ENCODE peak calls at places on chromosome 15, in eight cellular contexts. V, F, P, I, W, Z, Q and S are unnamed samples.

GRCh38 chr15:23566070-23567050 is 886 bp downstream of the MKRN3 start:
- DNase-seq in W (peak), Z (no peak), P (no peak), I (no peak), V (no peak), Q (no peak), F (no peak), S (no peak)

GRCh38 chr15:27655063-27655462 is 444.1 kb downstream of the OCA2 start:
- DNase-seq in V (no peak), P (no peak), W (no peak), Z (no peak), F (no peak), I (no peak), Q (no peak), S (no peak)

GRCh38 chr15:42137461-42138261 is 18.8 kb downstream of the PLA2G4F start:
- DNase-seq in I (peak), F (peak), P (peak), Z (peak), Q (peak), V (peak), W (peak), S (peak)

GRCh38 chr15:78368671-78369070 is 28.5 kb downstream of the CRABP1 start:
- DNase-seq in F (no peak), Q (no peak), V (no peak), P (no peak), I (no peak), Z (no peak), W (no peak), S (no peak)

GRCh38 chr15:32993285-32993684 is 201.2 kb downstream of the FMN1 start:
- DNase-seq in F (no peak), Z (peak), W (peak), V (no peak), Q (no peak), I (peak), P (peak), S (no peak)

GRCh38 chr15:26974120-26974780 is 3.3 kb downstream of the GABRG3 start:
- DNase-seq in F (peak), W (peak), I (no peak), P (peak), Z (peak), V (no peak), Q (no peak), S (no peak)

GRCh38 chr15:90376789-90377188 is 11.3 kb upstream of the IQGAP1 start:
- DNase-seq in Z (no peak), I (peak), F (peak), P (peak), V (no peak), W (no peak), Q (no peak), S (no peak)

GRCh38 chr15:41894791-41895463 is 1.1 kb upstream of the SPTBN5 start:
- DNase-seq in I (peak), Z (peak), F (no peak), V (peak), W (peak), P (no peak), Q (peak), S (peak)

GRCh38 chr15:90009301-90010063 is 8.4 kb downstream of the ZNF710 start:
- DNase-seq in W (no peak), P (no peak), V (no peak), Q (no peak), Z (no peak), F (no peak), I (no peak), S (no peak)

GRCh38 chr15:88428805-88429605 is 38.2 kb downstream of the MRPL46 start:
- DNase-seq in V (no peak), P (no peak), I (no peak), F (no peak), Z (no peak), Q (no peak), W (no peak), S (no peak)

GRCh38 chr15:88894819-88895767 is at the start of gene HAPLN3:
- DNase-seq in V (no peak), W (peak), P (no peak), Z (peak), Q (no peak), F (peak), I (peak), S (no peak)

DNA sequence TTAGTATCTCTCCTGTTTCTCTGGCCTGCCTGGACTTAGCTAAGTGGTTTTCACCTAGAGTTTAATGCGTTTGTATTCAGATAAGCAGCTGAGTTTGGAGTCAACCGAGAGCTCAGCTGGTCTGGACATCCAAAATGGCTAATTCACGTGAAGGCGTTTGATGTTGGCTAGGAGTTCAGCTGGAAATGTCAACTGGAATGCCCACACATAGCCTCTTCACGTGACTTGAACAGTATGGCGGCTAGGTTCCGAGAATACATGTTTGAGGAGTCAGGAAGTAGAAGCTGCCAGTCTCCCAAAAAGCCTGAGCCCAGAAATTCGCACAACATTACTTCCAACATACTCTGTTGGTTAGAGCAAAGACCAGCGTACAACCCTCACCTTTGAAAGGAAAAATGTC is 2.2 kb downstream of the USP8 start:
- DNase-seq in V (no peak), I (no peak), P (no peak), W (no peak), Q (no peak), Z (no peak), F (no peak), S (no peak)
- H3K4me3 ChIP-seq in V (no peak), I (no peak), P (no peak), W (no peak), Q (no peak), Z (no peak), F (no peak), S (peak)

GRCh38 chr15:31352911-31353811 is 26.5 kb downstream of the KLF13 start:
- DNase-seq in V (peak), Z (peak), P (peak), W (peak), F (peak), I (peak), Q (no peak), S (no peak)
- TF ChIP-seq CTCF in V (no peak), Z (no peak), P (peak), W (no peak), F (peak), I (no peak), Q (no peak), S (no peak)

GRCh38 chr15:43515731-43516130 is 1.7 kb upstream of the MAP1A start:
- DNase-seq in Q (no peak), I (no peak), V (no peak), F (no peak), Z (no peak), P (no peak), W (no peak), S (no peak)
- H3K4me3 ChIP-seq in Q (no peak), I (no peak), V (no peak), F (no peak), Z (no peak), P (no peak), W (no peak), S (no peak)

DNA sequence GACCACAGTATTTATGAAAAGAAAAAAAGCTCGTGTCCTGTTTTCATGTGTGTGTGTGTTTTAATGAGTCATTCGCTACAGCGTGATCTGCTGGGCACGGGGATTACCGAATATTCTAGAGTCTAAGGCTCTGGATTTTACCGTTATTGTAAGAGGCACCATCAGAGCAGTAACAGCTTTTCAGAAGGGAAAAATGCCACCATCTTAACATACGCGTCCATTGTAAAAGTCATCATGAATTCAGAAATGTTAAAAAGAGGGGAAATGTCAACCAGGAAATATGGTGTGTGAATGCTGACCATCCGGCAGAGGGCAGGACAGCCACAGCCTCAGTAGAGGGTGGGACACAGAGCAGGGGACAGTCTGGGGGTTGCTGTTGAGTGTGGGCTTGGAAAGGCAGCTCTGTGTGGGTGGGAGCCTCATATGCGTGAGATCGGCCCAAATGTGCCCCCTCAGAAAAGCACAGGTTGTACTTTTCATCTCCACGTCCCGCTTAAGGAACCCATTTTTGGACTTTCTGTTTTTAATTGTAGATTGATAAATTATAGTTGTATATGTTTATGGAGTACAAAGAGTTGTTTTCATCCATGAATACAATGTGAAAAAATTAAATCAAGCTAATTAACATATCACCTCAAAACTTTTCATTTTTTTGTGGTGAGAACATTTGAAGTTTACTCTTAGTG is 69.6 kb downstream of the ASB7 start:
- DNase-seq in Q (no peak), P (peak), F (no peak), I (no peak), V (no peak), Z (peak), W (peak), S (no peak)
- TF ChIP-seq CTCF in Q (no peak), P (peak), F (peak), I (no peak), V (peak), Z (peak), W (peak), S (peak)

DNA sequence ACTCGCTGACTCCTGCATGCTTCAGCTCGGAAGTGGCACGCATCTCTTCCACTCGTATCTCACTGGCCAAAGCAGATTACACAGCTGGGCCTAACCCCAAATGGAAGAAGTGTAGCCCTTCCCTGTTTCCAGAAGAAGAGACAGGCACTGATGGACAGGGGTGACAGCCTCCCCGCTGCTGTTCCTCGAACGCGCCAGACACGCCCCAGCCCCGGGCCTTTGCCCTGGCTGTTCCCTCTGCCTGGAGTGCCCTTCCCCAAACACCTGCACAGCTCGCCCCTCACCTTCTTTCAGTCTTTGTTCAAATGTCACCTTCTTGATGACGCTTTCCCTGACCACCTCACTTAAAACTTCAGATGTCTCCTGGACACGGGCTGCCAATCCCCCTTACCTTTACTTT is 26.0 kb upstream of the CYP11A1 start:
- DNase-seq in F (peak), Q (no peak), V (no peak), I (no peak), P (no peak), W (no peak), Z (no peak), S (no peak)
- H3K4me3 ChIP-seq in F (no peak), Q (no peak), V (no peak), I (no peak), P (no peak), W (no peak), Z (no peak), S (no peak)

GRCh38 chr15:38992541-38993334 is 428.1 kb upstream of the RASGRP1 start:
- DNase-seq in Q (no peak), W (peak), F (no peak), V (no peak), P (no peak), I (no peak), Z (peak), S (no peak)

GRCh38 chr15:38994310-38994709 is 429.7 kb upstream of the RASGRP1 start:
- DNase-seq in P (no peak), W (peak), V (no peak), Q (no peak), Z (peak), I (no peak), F (no peak), S (no peak)

GRCh38 chr15:38996111-38996541 is 431.5 kb upstream of the RASGRP1 start:
- DNase-seq in I (no peak), Z (peak), Q (no peak), F (no peak), W (peak), V (no peak), P (no peak), S (peak)

GRCh38 chr15:38991701-38992100 is 427.1 kb upstream of the RASGRP1 start:
- DNase-seq in Q (no peak), I (no peak), V (no peak), Z (peak), F (no peak), P (no peak), W (peak), S (no peak)

GRCh38 chr15:38991126-38991525 is 426.5 kb upstream of the RASGRP1 start:
- DNase-seq in F (no peak), Q (no peak), W (peak), P (no peak), V (no peak), I (no peak), Z (peak), S (peak)
- TF ChIP-seq CTCF in F (peak), Q (no peak), W (peak), P (peak), V (peak), I (no peak), Z (peak), S (peak)

GRCh38 chr15:92886229-92886628 is 13.9 kb upstream of the CHD2 start:
- DNase-seq in Q (no peak), P (no peak), F (no peak), W (no peak), Z (no peak), I (no peak), V (no peak), S (no peak)
- H3K4me3 ChIP-seq in Q (no peak), P (peak), F (no peak), W (peak), Z (peak), I (peak), V (no peak), S (peak)